ENCODE peak calls at places on chromosomes 11 and 22, in five cellular contexts. One of them, this sample, is unnamed.

GRCh38 chr11:103877221-103877620 is 159.2 kb upstream of the DDI1 start:
- DNase-seq in foreskin fibroblast: peak
- DNase-seq in tibial artery: no peak
- DNase-seq in kidney: no peak
- DNase-seq in bronchial epithelial cell: no peak
- DNase-seq in this sample: no peak

GRCh38 chr11:134527382-134528243 is 115.6 kb upstream of the B3GAT1 start:
- DNase-seq in bronchial epithelial cell: no peak
- DNase-seq in kidney: peak
- DNase-seq in tibial artery: peak
- DNase-seq in foreskin fibroblast: no peak
- DNase-seq in this sample: no peak

GRCh38 chr22:50716291-50717024 is 21.5 kb upstream of the ACR start:
- DNase-seq in kidney: no peak
- DNase-seq in bronchial epithelial cell: no peak
- DNase-seq in tibial artery: no peak
- DNase-seq in foreskin fibroblast: no peak
- DNase-seq in this sample: no peak

GRCh38 chr22:46336119-46337078 is 885 bp downstream of the TRMU start:
- DNase-seq in foreskin fibroblast: peak
- DNase-seq in bronchial epithelial cell: peak
- DNase-seq in tibial artery: no peak
- DNase-seq in kidney: peak
- DNase-seq in this sample: no peak

GRCh38 chr11:69670158-69670845 is 4.9 kb downstream of the LTO1 start:
- DNase-seq in bronchial epithelial cell: peak
- DNase-seq in kidney: peak
- DNase-seq in foreskin fibroblast: peak
- DNase-seq in tibial artery: peak
- DNase-seq in this sample: peak

GRCh38 chr11:93192163-93192562 is 5.6 kb downstream of the SLC36A4 start:
- DNase-seq in tibial artery: no peak
- DNase-seq in kidney: no peak
- DNase-seq in bronchial epithelial cell: no peak
- DNase-seq in foreskin fibroblast: no peak
- DNase-seq in this sample: no peak

GRCh38 chr11:7467652-7468051 is 17.7 kb upstream of the OLFML1 start:
- DNase-seq in bronchial epithelial cell: peak
- DNase-seq in foreskin fibroblast: peak
- DNase-seq in tibial artery: no peak
- DNase-seq in kidney: no peak
- DNase-seq in this sample: no peak

GRCh38 chr22:50600541-50600940 is at the start of gene MAPK8IP2:
- DNase-seq in tibial artery: peak
- DNase-seq in foreskin fibroblast: no peak
- DNase-seq in kidney: peak
- DNase-seq in bronchial epithelial cell: no peak
- DNase-seq in this sample: no peak

GRCh38 chr22:22463855-22464540 is 44.5 kb downstream of the ZNF280B start:
- DNase-seq in kidney: no peak
- DNase-seq in tibial artery: no peak
- DNase-seq in bronchial epithelial cell: peak
- DNase-seq in foreskin fibroblast: peak
- DNase-seq in this sample: peak

GRCh38 chr22:20536590-20537324 is 29.3 kb downstream of the MED15 start:
- DNase-seq in foreskin fibroblast: no peak
- DNase-seq in tibial artery: no peak
- DNase-seq in kidney: no peak
- DNase-seq in bronchial epithelial cell: no peak
- DNase-seq in this sample: no peak

GRCh38 chr22:19654338-19654922 is 59.9 kb upstream of the SEPTIN5 start:
- DNase-seq in kidney: no peak
- DNase-seq in tibial artery: no peak
- DNase-seq in bronchial epithelial cell: no peak
- DNase-seq in foreskin fibroblast: no peak
- DNase-seq in this sample: no peak

GRCh38 chr11:8090756-8091155 is 9.7 kb downstream of the TUB start:
- DNase-seq in bronchial epithelial cell: no peak
- DNase-seq in foreskin fibroblast: peak
- DNase-seq in kidney: no peak
- DNase-seq in tibial artery: peak
- DNase-seq in this sample: no peak

GRCh38 chr22:47392054-47392347 is 629.6 kb downstream of the TBC1D22A start:
- DNase-seq in tibial artery: no peak
- DNase-seq in foreskin fibroblast: no peak
- DNase-seq in bronchial epithelial cell: no peak
- DNase-seq in kidney: no peak
- DNase-seq in this sample: no peak

GRCh38 chr11:44409558-44410236 is 99.8 kb upstream of the ALX4 start:
- DNase-seq in tibial artery: no peak
- DNase-seq in kidney: no peak
- DNase-seq in foreskin fibroblast: no peak
- DNase-seq in bronchial epithelial cell: no peak
- DNase-seq in this sample: no peak

GRCh38 chr22:30859714-30860095 is 108.9 kb downstream of the MORC2 start:
- DNase-seq in bronchial epithelial cell: no peak
- DNase-seq in kidney: no peak
- DNase-seq in tibial artery: no peak
- DNase-seq in foreskin fibroblast: no peak
- DNase-seq in this sample: no peak

GRCh38 chr11:118924591-118925585 is 838 bp downstream of the BCL9L start:
- DNase-seq in foreskin fibroblast: peak
- DNase-seq in tibial artery: peak
- DNase-seq in kidney: peak
- DNase-seq in bronchial epithelial cell: no peak
- DNase-seq in this sample: peak

GRCh38 chr22:43142881-43143562 is at the start of gene MCAT:
- DNase-seq in kidney: peak
- DNase-seq in bronchial epithelial cell: no peak
- DNase-seq in foreskin fibroblast: peak
- DNase-seq in tibial artery: peak
- DNase-seq in this sample: peak

GRCh38 chr11:8913961-8914660 is 3.1 kb downstream of the AKIP1 start:
- DNase-seq in bronchial epithelial cell: peak
- DNase-seq in tibial artery: no peak
- DNase-seq in kidney: no peak
- DNase-seq in foreskin fibroblast: peak
- DNase-seq in this sample: peak

GRCh38 chr11:46330887-46331652 is 16.2 kb upstream of the DGKZ start:
- DNase-seq in bronchial epithelial cell: no peak
- DNase-seq in foreskin fibroblast: no peak
- DNase-seq in kidney: no peak
- DNase-seq in tibial artery: no peak
- DNase-seq in this sample: no peak

GRCh38 chr11:120055646-120056045 is 82.3 kb downstream of the TRIM29 start:
- DNase-seq in bronchial epithelial cell: peak
- DNase-seq in tibial artery: no peak
- DNase-seq in kidney: no peak
- DNase-seq in foreskin fibroblast: no peak
- DNase-seq in this sample: no peak

GRCh38 chr22:49968313-49968830 is 7.8 kb downstream of the PIM3 start:
- DNase-seq in foreskin fibroblast: no peak
- DNase-seq in bronchial epithelial cell: no peak
- DNase-seq in tibial artery: peak
- DNase-seq in kidney: peak
- DNase-seq in this sample: no peak

GRCh38 chr11:116702772-116703360 is 69.9 kb downstream of the BUD13 start:
- DNase-seq in tibial artery: no peak
- DNase-seq in kidney: no peak
- DNase-seq in bronchial epithelial cell: no peak
- DNase-seq in foreskin fibroblast: no peak
- DNase-seq in this sample: no peak

GRCh38 chr11:2269601-2270321 is 627 bp downstream of the ASCL2 start:
- DNase-seq in bronchial epithelial cell: peak
- DNase-seq in kidney: peak
- DNase-seq in tibial artery: no peak
- DNase-seq in foreskin fibroblast: peak
- DNase-seq in this sample: peak

GRCh38 chr11:10954184-10954583 is 96.3 kb upstream of the ZBED5 start:
- DNase-seq in kidney: no peak
- DNase-seq in tibial artery: no peak
- DNase-seq in foreskin fibroblast: no peak
- DNase-seq in bronchial epithelial cell: no peak
- DNase-seq in this sample: no peak

GRCh38 chr11:106727261-106727660 is 291.0 kb downstream of the GUCY1A2 start:
- DNase-seq in kidney: no peak
- DNase-seq in tibial artery: no peak
- DNase-seq in foreskin fibroblast: no peak
- DNase-seq in bronchial epithelial cell: no peak
- DNase-seq in this sample: no peak

GRCh38 chr11:69931060-69931910 is 112.1 kb upstream of the FGF3 start:
- DNase-seq in foreskin fibroblast: no peak
- DNase-seq in tibial artery: no peak
- DNase-seq in bronchial epithelial cell: no peak
- DNase-seq in kidney: peak
- DNase-seq in this sample: no peak

GRCh38 chr11:34606326-34607120 is 14.4 kb upstream of the EHF start:
- DNase-seq in tibial artery: no peak
- DNase-seq in bronchial epithelial cell: no peak
- DNase-seq in kidney: no peak
- DNase-seq in foreskin fibroblast: no peak
- DNase-seq in this sample: no peak

GRCh38 chr11:76288166-76288978 is 82.1 kb upstream of the WNT11 start:
- DNase-seq in tibial artery: no peak
- DNase-seq in kidney: no peak
- DNase-seq in bronchial epithelial cell: no peak
- DNase-seq in foreskin fibroblast: no peak
- DNase-seq in this sample: no peak

GRCh38 chr11:118318112-118319030 is 13.8 kb downstream of the CD3E start:
- DNase-seq in tibial artery: no peak
- DNase-seq in foreskin fibroblast: no peak
- DNase-seq in bronchial epithelial cell: peak
- DNase-seq in kidney: no peak
- DNase-seq in this sample: no peak

GRCh38 chr11:64759722-64760719 is at the start of gene PYGM:
- DNase-seq in kidney: peak
- DNase-seq in bronchial epithelial cell: no peak
- DNase-seq in foreskin fibroblast: no peak
- DNase-seq in tibial artery: peak
- DNase-seq in this sample: no peak
- H3K4me3 ChIP-seq in kidney: no peak
- H3K4me3 ChIP-seq in bronchial epithelial cell: no peak
- H3K4me3 ChIP-seq in foreskin fibroblast: no peak
- H3K4me3 ChIP-seq in tibial artery: peak
- H3K4me3 ChIP-seq in this sample: no peak

GRCh38 chr11:125253795-125254525 is 89.4 kb downstream of the PKNOX2 start:
- DNase-seq in foreskin fibroblast: no peak
- DNase-seq in tibial artery: no peak
- DNase-seq in bronchial epithelial cell: no peak
- DNase-seq in kidney: no peak
- DNase-seq in this sample: no peak

GRCh38 chr11:125258626-125259025 is 94.1 kb downstream of the PKNOX2 start:
- DNase-seq in foreskin fibroblast: peak
- DNase-seq in kidney: no peak
- DNase-seq in tibial artery: no peak
- DNase-seq in bronchial epithelial cell: no peak
- DNase-seq in this sample: no peak

GRCh38 chr11:125257751-125258150 is 93.2 kb downstream of the PKNOX2 start:
- DNase-seq in foreskin fibroblast: no peak
- DNase-seq in kidney: no peak
- DNase-seq in bronchial epithelial cell: no peak
- DNase-seq in tibial artery: no peak
- DNase-seq in this sample: no peak

GRCh38 chr11:125256471-125257010 is 92.0 kb downstream of the PKNOX2 start:
- DNase-seq in kidney: no peak
- DNase-seq in bronchial epithelial cell: no peak
- DNase-seq in foreskin fibroblast: no peak
- DNase-seq in tibial artery: no peak
- DNase-seq in this sample: no peak

DNA sequence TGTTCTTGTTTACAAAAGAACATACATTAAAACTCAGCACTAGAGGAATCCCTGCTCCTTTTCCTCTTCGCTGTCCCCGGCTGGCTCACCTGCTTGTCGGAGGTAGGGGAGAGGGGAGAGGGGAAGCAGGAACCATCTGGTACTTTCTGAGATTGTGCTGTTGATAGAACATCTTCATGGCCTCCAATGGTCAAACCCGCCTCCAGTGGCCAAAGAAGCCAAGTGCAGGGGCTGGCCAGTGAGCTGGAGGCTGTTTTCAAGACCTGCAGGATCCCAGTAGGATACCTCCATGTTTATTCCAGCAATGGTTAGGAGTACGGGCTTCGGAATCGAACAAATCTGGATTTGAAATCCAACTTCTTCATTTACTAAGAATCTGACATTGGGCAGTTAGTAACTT is 92.6 kb downstream of the PKNOX2 start:
- DNase-seq in tibial artery: no peak
- DNase-seq in foreskin fibroblast: no peak
- DNase-seq in kidney: no peak
- DNase-seq in bronchial epithelial cell: no peak
- DNase-seq in this sample: no peak
- TF ChIP-seq CTCF in tibial artery: no peak
- TF ChIP-seq CTCF in foreskin fibroblast: peak
- TF ChIP-seq CTCF in kidney: no peak
- TF ChIP-seq CTCF in bronchial epithelial cell: no peak
- TF ChIP-seq CTCF in this sample: no peak

GRCh38 chr22:38697055-38697980 is 3.4 kb downstream of the JOSD1 start:
- DNase-seq in kidney: no peak
- DNase-seq in foreskin fibroblast: peak
- DNase-seq in bronchial epithelial cell: no peak
- DNase-seq in tibial artery: no peak
- DNase-seq in this sample: no peak
- H3K4me3 ChIP-seq in kidney: no peak
- H3K4me3 ChIP-seq in foreskin fibroblast: no peak
- H3K4me3 ChIP-seq in bronchial epithelial cell: no peak
- H3K4me3 ChIP-seq in tibial artery: peak
- H3K4me3 ChIP-seq in this sample: no peak

DNA sequence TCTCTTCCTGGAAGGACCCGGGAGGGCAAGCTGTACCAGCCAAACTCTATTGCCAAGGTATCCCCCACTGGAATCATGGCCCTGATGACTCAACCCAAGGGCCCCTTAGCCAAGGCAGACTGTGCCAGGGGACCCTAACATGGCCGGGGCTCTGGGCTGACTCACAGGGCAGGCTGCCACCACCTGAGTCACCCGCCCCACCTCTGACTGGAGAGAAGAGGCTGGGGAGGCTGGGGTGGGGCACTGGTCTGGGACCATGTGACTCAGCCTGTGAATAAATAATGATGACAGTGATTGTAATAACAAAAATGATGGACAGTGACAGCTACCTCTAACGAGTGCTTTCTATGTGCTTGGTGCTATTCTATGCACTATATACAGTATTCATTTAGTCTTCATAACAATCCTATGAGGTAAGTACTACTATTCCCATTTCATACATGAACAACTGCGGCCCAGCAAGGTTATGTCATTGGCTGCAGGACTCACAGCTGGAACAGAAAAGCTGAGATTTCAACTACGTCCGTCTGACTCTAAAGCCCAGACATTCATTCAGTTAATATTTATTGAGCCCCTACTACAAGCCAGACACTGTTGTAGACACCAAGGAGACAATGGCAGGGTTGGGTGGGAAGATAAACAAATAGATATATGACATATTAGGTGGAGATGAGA is 84.2 kb downstream of the FBXO7 start:
- DNase-seq in tibial artery: peak
- DNase-seq in kidney: peak
- DNase-seq in bronchial epithelial cell: peak
- DNase-seq in foreskin fibroblast: peak
- DNase-seq in this sample: no peak
- TF ChIP-seq CTCF in tibial artery: no peak
- TF ChIP-seq CTCF in kidney: no peak
- TF ChIP-seq CTCF in bronchial epithelial cell: no peak
- TF ChIP-seq CTCF in foreskin fibroblast: no peak
- TF ChIP-seq CTCF in this sample: no peak